ENCODE peak calls at places on chromosome X, in ten cellular contexts. E is LoVo; G is stimulated activated naive B cell treated with anti-CD40 and anti-IgM and Interleukin-4, amounts not matched to agents 10 μg/mL and 1 μg/mL and 100 μg/mL, for 72 hours; W is GDM1; H is neural crest cell; N is lung; T is activated naive CD4-positive, alpha-beta T cell treated with anti-CD3 and anti-CD28 coated beads for 36 hours; S is mucosa of descending colon; F is amygdala; J is WTC11. B is an unnamed sample.

GRCh38 chrX:151621422-151621821 is 57.9 kb downstream of the PASD1 start:
- DNase-seq in S (no peak), G (no peak), W (no peak), T (no peak), H (no peak), N (no peak), E (no peak), F (no peak), J (no peak), B (no peak)

GRCh38 chrX:154484255-154485149 is 1.9 kb downstream of the UBL4A start:
- DNase-seq in T (peak; percentile 18), H (no peak), W (no peak), G (no peak), F (no peak), S (no peak), J (no peak), N (no peak), E (no peak), B (no peak)

GRCh38 chrX:10399152-10399741 is 221.1 kb downstream of the MID1 start:
- DNase-seq in H (no peak), E (no peak), J (no peak), T (no peak), W (no peak), G (no peak), F (no peak), S (no peak), N (no peak), B (no peak)

GRCh38 chrX:103556941-103557340 is 28.4 kb upstream of the TCEAL4 start:
- DNase-seq in N (no peak), G (no peak), H (no peak), S (no peak), T (no peak), J (no peak), W (no peak), E (no peak), F (no peak), B (no peak)

GRCh38 chrX:66021758-66022741 is 17.8 kb downstream of the VSIG4 start:
- DNase-seq in H (no peak), T (no peak), J (no peak), E (no peak), W (peak; percentile 64), S (no peak), F (no peak), G (no peak), N (no peak), B (no peak)

GRCh38 chrX:136765957-136766356 is 14.8 kb downstream of the ARHGEF6 start:
- DNase-seq in S (no peak), E (no peak), F (no peak), G (no peak), H (no peak), J (no peak), N (no peak), W (no peak), T (no peak), B (no peak)

GRCh38 chrX:108736509-108737479 is at the start of gene IRS4:
- DNase-seq in S (no peak), J (peak; percentile 84), G (no peak), W (no peak), T (no peak), H (peak; percentile 41), E (no peak), F (no peak), N (no peak), B (no peak)

GRCh38 chrX:12469296-12469695 is 321.9 kb upstream of the PRPS2 start:
- DNase-seq in W (no peak), J (no peak), G (no peak), F (no peak), N (no peak), E (no peak), H (no peak), S (no peak), T (no peak), B (no peak)

GRCh38 chrX:8868070-8868795 is 67.0 kb upstream of the FAM9A start:
- DNase-seq in G (no peak), E (no peak), J (no peak), F (no peak), W (no peak), N (no peak), T (no peak), S (no peak), H (no peak), B (peak; percentile 74)

GRCh38 chrX:48579259-48579658 is 5.0 kb downstream of the RBM3 start:
- DNase-seq in H (no peak), T (no peak), F (no peak), N (no peak), S (no peak), J (no peak), W (no peak), E (no peak), G (no peak), B (no peak)

GRCh38 chrX:115344885-115345653 is 55.6 kb downstream of the LUZP4 start:
- DNase-seq in W (no peak), S (peak; percentile 71), H (no peak), J (peak; percentile 26), G (no peak), T (no peak), F (no peak), E (peak; percentile 35), N (peak; percentile 89), B (peak; percentile 93)

GRCh38 chrX:106170318-106170717 is 2.2 kb downstream of the PWWP3B start:
- DNase-seq in S (no peak), N (no peak), E (peak; percentile 1), H (no peak), J (no peak), F (no peak), T (no peak), G (no peak), W (no peak), B (no peak)

GRCh38 chrX:41695464-41695863 is 6.7 kb downstream of the GPR34 start:
- DNase-seq in F (no peak), N (no peak), S (no peak), W (no peak), T (peak; percentile 13), G (no peak), J (no peak), E (no peak), H (no peak), B (no peak)

GRCh38 chrX:10254746-10255145 is 98.0 kb downstream of the CLCN4 start:
- DNase-seq in E (no peak), T (no peak), F (peak; percentile 0), G (no peak), N (no peak), J (no peak), H (no peak), W (no peak), S (no peak), B (no peak)